ENCODE peak calls at places on chromosomes 1 and 21, in nine cellular contexts. Z is adipocyte, Y is endothelial cell of umbilical vein, T is fibroblast of lung, U is hepatocyte, B is aorta, D is IMR-90, G is stomach, A is colonic mucosa. S is an unnamed sample.

GRCh38 chr21:32578107-32578691 is 7.1 kb downstream of the TCP10L start:
- DNase-seq in T (no peak), A (peak), D (peak), Z (no peak), Y (peak), B (no peak), G (no peak), U (no peak), S (no peak)

GRCh38 chr1:27589841-27590426 is 14.0 kb downstream of the AHDC1 start:
- DNase-seq in G (no peak), Z (peak), D (peak), U (peak), B (peak), A (no peak), Y (peak), T (peak), S (no peak)

GRCh38 chr21:41460578-41461527 is 34.8 kb downstream of the MX1 start:
- DNase-seq in U (peak), Y (peak), T (peak), B (peak), G (peak), D (peak), A (peak), Z (peak), S (peak)

GRCh38 chr1:45542591-45542990 is 8.0 kb upstream of the AKR1A1 start:
- DNase-seq in B (no peak), G (peak), A (peak), D (no peak), Z (no peak), Y (no peak), U (peak), T (no peak), S (no peak)

GRCh38 chr1:5990913-5991783 is 1.1 kb downstream of the NPHP4 start:
- DNase-seq in G (peak), Y (peak), B (peak), D (peak), U (peak), A (peak), T (peak), Z (peak), S (no peak)

GRCh38 chr1:24934300-24935195 is 4.5 kb upstream of the RUNX3 start:
- DNase-seq in T (no peak), D (no peak), B (no peak), G (no peak), U (no peak), A (no peak), Z (no peak), Y (no peak), S (no peak)

GRCh38 chr1:166785987-166786386 is 53.3 kb upstream of the POGK start:
- DNase-seq in T (no peak), B (no peak), U (no peak), G (no peak), Y (no peak), A (no peak), D (no peak), Z (no peak), S (no peak)

GRCh38 chr1:166947398-166948043 is 27.8 kb downstream of the ILDR2 start:
- DNase-seq in T (peak), Z (peak), D (peak), G (peak), U (peak), A (no peak), Y (peak), B (peak), S (no peak)

GRCh38 chr1:91712981-91713841 is 172.7 kb downstream of the TGFBR3 start:
- DNase-seq in A (peak), B (no peak), U (peak), T (peak), G (no peak), Z (peak), Y (no peak), D (peak), S (no peak)

GRCh38 chr1:213852107-213852506 is 135.7 kb upstream of the PROX1 start:
- DNase-seq in G (no peak), Z (no peak), D (no peak), Y (no peak), B (no peak), U (no peak), A (no peak), T (no peak), S (no peak)

GRCh38 chr1:113930499-113931161 is 1.5 kb downstream of the HIPK1 start:
- DNase-seq in Y (peak), U (peak), G (no peak), T (peak), D (peak), Z (peak), B (no peak), A (peak), S (no peak)

GRCh38 chr1:179121159-179121938 is 39.5 kb downstream of the TOR3A start:
- DNase-seq in U (peak), Z (peak), T (peak), G (no peak), B (no peak), A (peak), Y (no peak), D (peak), S (peak)

GRCh38 chr1:53927376-53927881 is 18.1 kb downstream of the IFT25 start:
- DNase-seq in Y (no peak), A (no peak), D (no peak), G (no peak), Z (no peak), T (no peak), U (no peak), B (no peak), S (no peak)

GRCh38 chr1:173818459-173818858 is 6.0 kb upstream of the DARS2 start:
- DNase-seq in A (no peak), U (no peak), G (no peak), Z (no peak), B (no peak), Y (no peak), T (no peak), D (no peak), S (no peak)

GRCh38 chr1:223654083-223654482 is 11.4 kb downstream of the CAPN8 start:
- DNase-seq in D (no peak), Y (no peak), U (peak), B (no peak), T (no peak), G (no peak), A (peak), Z (no peak), S (no peak)
- H3K4me3 ChIP-seq in D (no peak), Y (no peak), U (no peak), B (no peak), T (no peak), G (no peak), A (no peak), Z (no peak), S (no peak)

DNA sequence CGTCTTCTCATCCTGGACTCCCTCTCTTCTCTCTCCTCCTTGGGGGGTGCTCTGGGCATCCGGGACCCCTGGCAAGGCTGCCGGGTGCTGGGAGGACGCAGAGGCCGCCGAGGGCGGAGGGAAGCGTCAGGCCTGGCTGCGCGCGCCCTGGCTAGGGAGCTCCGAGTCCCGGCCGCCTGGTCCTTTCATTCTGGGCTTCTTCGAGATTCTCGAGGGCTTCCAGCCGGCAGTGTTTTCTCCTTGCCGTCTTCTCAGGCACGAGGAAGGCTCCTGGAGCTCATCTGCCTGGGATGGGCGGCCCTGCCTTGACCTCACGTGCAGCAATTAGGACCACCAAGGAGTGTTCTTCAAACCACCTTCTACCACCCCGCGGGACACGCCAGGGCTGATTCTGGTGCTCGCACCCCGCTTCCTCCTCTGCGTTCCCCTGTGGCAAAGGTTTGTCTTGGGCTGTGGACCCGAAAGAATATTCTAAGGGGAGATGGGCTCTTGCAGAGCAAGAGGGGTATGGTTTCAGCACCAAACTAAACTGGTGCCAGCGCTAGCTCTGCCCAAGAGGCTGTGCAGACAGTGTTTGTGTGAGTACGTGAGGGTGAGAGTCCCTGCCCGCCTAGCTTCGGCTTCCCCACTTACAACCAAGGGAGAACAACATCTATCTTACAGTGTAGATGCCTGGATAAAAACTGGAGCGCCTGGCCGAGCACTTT is 36.5 kb downstream of the PIK3CD start:
- DNase-seq in Y (peak), B (peak), U (peak), A (peak), T (no peak), D (peak), G (peak), Z (peak), S (no peak)
- H3K4me3 ChIP-seq in Y (peak), B (peak), U (peak), A (peak), T (peak), D (peak), G (peak), Z (peak), S (peak)

GRCh38 chr1:67831850-67832513 is 1.3 kb downstream of the GNG12 start:
- DNase-seq in Y (peak), Z (peak), A (peak), B (peak), T (peak), D (peak), U (peak), G (peak), S (peak)
- H3K4me3 ChIP-seq in Y (peak), Z (peak), A (peak), B (peak), T (peak), D (peak), U (peak), G (peak), S (peak)

GRCh38 chr1:223229756-223230155 is 86.7 kb upstream of the TLR5 start:
- DNase-seq in T (no peak), Y (no peak), A (no peak), Z (no peak), D (no peak), B (no peak), U (no peak), G (no peak), S (no peak)
- H3K4me3 ChIP-seq in T (no peak), Y (no peak), A (no peak), Z (no peak), D (no peak), B (no peak), U (no peak), G (no peak), S (no peak)

GRCh38 chr1:245512181-245512888 is 357.6 kb downstream of the KIF26B start:
- DNase-seq in D (no peak), T (peak), G (no peak), A (no peak), B (no peak), U (no peak), Y (no peak), Z (peak), S (no peak)
- H3K4me3 ChIP-seq in D (no peak), T (peak), G (no peak), A (no peak), B (no peak), U (no peak), Y (no peak), Z (peak), S (peak)

DNA sequence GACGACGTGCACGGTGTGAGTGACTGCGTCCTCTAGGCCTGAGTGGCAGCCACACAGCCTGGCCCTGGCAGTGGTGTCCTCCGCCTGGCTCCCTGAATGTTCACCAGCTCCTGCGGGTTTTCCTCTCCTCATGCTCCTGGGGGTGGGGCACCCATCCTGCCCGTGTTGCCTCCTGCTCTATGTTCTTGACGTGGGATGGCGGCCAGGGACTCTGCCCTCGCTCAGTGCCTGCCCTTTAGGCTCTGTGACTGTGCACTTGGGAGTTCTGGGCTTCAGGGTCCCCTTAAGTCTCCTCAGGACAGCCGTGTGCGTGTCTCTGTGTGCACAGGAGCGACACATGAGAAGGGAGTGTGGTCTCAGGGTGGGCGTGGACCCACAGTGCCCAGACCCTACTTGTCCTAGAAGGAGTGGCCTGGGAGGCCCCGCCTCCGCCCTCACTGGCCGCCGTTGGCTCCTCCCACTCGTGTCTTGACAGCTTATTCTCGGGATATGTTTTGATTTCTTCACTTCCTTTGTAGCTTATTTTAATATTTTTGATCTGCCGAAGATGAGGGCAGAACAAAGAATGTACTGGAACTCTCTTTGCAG is 3.6 kb downstream of the SKI start:
- DNase-seq in D (peak), T (peak), A (peak), G (peak), Y (peak), U (peak), Z (peak), B (peak), S (no peak)
- H3K4me3 ChIP-seq in D (peak), T (peak), A (peak), G (peak), Y (peak), U (peak), Z (peak), B (peak), S (peak)

GRCh38 chr1:23899070-23899469 is 14.1 kb downstream of the CNR2 start:
- DNase-seq in Z (no peak), A (no peak), U (no peak), T (no peak), G (no peak), B (no peak), Y (no peak), D (no peak), S (no peak)
- H3K4me3 ChIP-seq in Z (no peak), A (no peak), U (no peak), T (no peak), G (no peak), B (no peak), Y (no peak), D (no peak), S (no peak)

GRCh38 chr1:150877220-150877516 is 769 bp upstream of the ARNT start:
- DNase-seq in G (no peak), T (no peak), Y (no peak), B (no peak), A (no peak), U (no peak), Z (no peak), D (no peak), S (no peak)
- H3K4me3 ChIP-seq in G (peak), T (peak), Y (peak), B (no peak), A (peak), U (no peak), Z (peak), D (no peak), S (peak)